ENCODE peak calls at places on chromosome 18, in eight cellular contexts. T is glutamatergic neuron, G is left colon, D is lower leg skin, Y is retinal pigment epithelial cell, K is IMR-90, J is ovary, E is NCI-H1436. S is an unnamed sample.

GRCh38 chr18:24022141-24022540 is 7.6 kb downstream of the TTC39C start:
- DNase-seq in T (no peak), G (no peak), D (no peak), Y (no peak), K (peak), J (no peak), E (no peak), S (no peak)

GRCh38 chr18:63591725-63592124 is 4.6 kb downstream of the SERPINB13 start:
- DNase-seq in T (no peak), G (no peak), D (no peak), Y (no peak), K (no peak), J (no peak), E (no peak), S (no peak)

GRCh38 chr18:70107037-70107436 is 98.5 kb downstream of the RTTN start:
- DNase-seq in T (no peak), G (no peak), D (no peak), Y (no peak), K (no peak), J (no peak), E (no peak), S (no peak)

GRCh38 chr18:22185298-22185697 is 15.9 kb downstream of the GATA6 start:
- DNase-seq in T (no peak), G (no peak), D (no peak), Y (no peak), K (no peak), J (peak), E (no peak), S (no peak)

GRCh38 chr18:27599202-27599829 is 414.2 kb upstream of the CHST9 start:
- DNase-seq in T (peak), G (no peak), D (no peak), Y (no peak), K (peak), J (peak), E (peak), S (no peak)

GRCh38 chr18:59905686-59906091 is 5.9 kb downstream of the PMAIP1 start:
- DNase-seq in T (no peak), G (no peak), D (no peak), Y (no peak), K (no peak), J (no peak), E (no peak), S (no peak)

GRCh38 chr18:3616142-3616541 is 166.2 kb downstream of the TGIF1 start:
- DNase-seq in T (no peak), G (no peak), D (no peak), Y (no peak), K (no peak), J (no peak), E (no peak), S (no peak)

GRCh38 chr18:48663931-48664847 is 125.4 kb downstream of the CTIF start:
- DNase-seq in T (peak), G (peak), D (peak), Y (no peak), K (peak), J (peak), E (peak), S (peak)

GRCh38 chr18:77107218-77107815 is 25.3 kb downstream of the MBP start:
- DNase-seq in T (no peak), G (no peak), D (peak), Y (no peak), K (no peak), J (no peak), E (no peak), S (no peak)

GRCh38 chr18:41113885-41114482 is 841.0 kb upstream of the PIK3C3 start:
- DNase-seq in T (no peak), G (no peak), D (no peak), Y (no peak), K (peak), J (no peak), E (no peak), S (no peak)

S was measured in cardiac septum.